ENCODE peak calls at places on chromosomes 5 and 9, in ten cellular contexts. Z is PC-3; D is keratinocyte; H is A549; I is left lung; S is cardiac muscle cell; W is pancreas; G is CD8-positive, alpha-beta memory T cell; J is heart left ventricle; C is PC-9. Q is an unnamed sample.

GRCh38 chr5:133778636-133779035 is 166.3 kb upstream of the FSTL4 start:
- DNase-seq in Z (no peak), D (no peak), H (no peak), I (no peak), S (no peak), W (no peak), G (no peak), J (no peak), C (no peak), Q (no peak)

GRCh38 chr5:115842089-115842881 is 550 bp downstream of the AP3S1 start:
- DNase-seq in Z (peak), D (no peak), H (peak), I (no peak), S (peak), W (no peak), G (no peak), J (peak), C (no peak), Q (no peak)

GRCh38 chr5:133741818-133742355 is 129.5 kb upstream of the FSTL4 start:
- DNase-seq in Z (no peak), D (no peak), H (no peak), I (no peak), S (no peak), W (no peak), G (no peak), J (no peak), C (no peak), Q (no peak)

GRCh38 chr5:181051841-181052525 is 11.9 kb downstream of the BTNL9 start:
- DNase-seq in Z (no peak), D (no peak), H (no peak), I (no peak), S (no peak), W (no peak), G (no peak), J (no peak), C (no peak), Q (no peak)

GRCh38 chr9:118170032-118170955 is 466.1 kb downstream of the TLR4 start:
- DNase-seq in Z (peak), D (no peak), H (peak), I (no peak), S (peak), W (no peak), G (no peak), J (peak), C (peak), Q (peak)

GRCh38 chr9:91120200-91120599 is 241.5 kb downstream of the AUH start:
- DNase-seq in Z (no peak), D (no peak), H (no peak), I (no peak), S (no peak), W (no peak), G (no peak), J (no peak), C (no peak), Q (no peak)

GRCh38 chr5:77636423-77637169 is 1.9 kb downstream of the OTP start:
- DNase-seq in Z (no peak), D (no peak), H (no peak), I (no peak), S (no peak), W (no peak), G (no peak), J (no peak), C (no peak), Q (no peak)

GRCh38 chr5:144141581-144141980 is 28.9 kb downstream of the YIPF5 start:
- DNase-seq in Z (no peak), D (no peak), H (no peak), I (no peak), S (no peak), W (no peak), G (no peak), J (no peak), C (no peak), Q (no peak)

GRCh38 chr9:106717686-106718085 is 145.3 kb upstream of the ZNF462 start:
- DNase-seq in Z (peak), D (peak), H (no peak), I (peak), S (peak), W (no peak), G (no peak), J (no peak), C (peak), Q (no peak)

GRCh38 chr5:91541696-91542095 is 158.6 kb upstream of the ARRDC3 start:
- DNase-seq in Z (peak), D (no peak), H (peak), I (no peak), S (no peak), W (no peak), G (no peak), J (no peak), C (no peak), Q (no peak)

GRCh38 chr5:95735436-95735835 is 4.3 kb downstream of the RHOBTB3 start:
- DNase-seq in Z (peak), D (no peak), H (no peak), I (no peak), S (no peak), W (no peak), G (no peak), J (no peak), C (no peak), Q (no peak)

GRCh38 chr5:177496111-177497010 is 1.0 kb downstream of the PDLIM7 start:
- DNase-seq in Z (peak), D (peak), H (peak), I (peak), S (peak), W (peak), G (no peak), J (peak), C (peak), Q (no peak)

GRCh38 chr5:1410156-1411014 is 34.9 kb downstream of the SLC6A3 start:
- DNase-seq in Z (no peak), D (no peak), H (no peak), I (no peak), S (no peak), W (no peak), G (no peak), J (peak), C (no peak), Q (no peak)

GRCh38 chr5:154309361-154309725 is 118.8 kb downstream of the GALNT10 start:
- DNase-seq in Z (no peak), D (no peak), H (no peak), I (no peak), S (no peak), W (no peak), G (no peak), J (no peak), C (no peak), Q (no peak)

GRCh38 chr9:89808801-89809200 is 204.0 kb downstream of the GADD45G start:
- DNase-seq in Z (no peak), D (no peak), H (no peak), I (no peak), S (no peak), W (no peak), G (no peak), J (no peak), C (no peak), Q (no peak)

GRCh38 chr5:77143998-77144836 is 57.1 kb upstream of the ZBED3 start:
- DNase-seq in Z (peak), D (no peak), H (peak), I (peak), S (peak), W (peak), G (no peak), J (peak), C (peak), Q (peak)

GRCh38 chr5:88144219-88145040 is 124.2 kb downstream of the TMEM161B start:
- DNase-seq in Z (no peak), D (no peak), H (no peak), I (no peak), S (peak), W (no peak), G (no peak), J (no peak), C (no peak), Q (peak)

GRCh38 chr5:92907914-92908606 is 673.0 kb downstream of the NR2F1-AS1 start:
- DNase-seq in Z (no peak), D (no peak), H (no peak), I (no peak), S (peak), W (no peak), G (no peak), J (no peak), C (no peak), Q (no peak)

GRCh38 chr9:95057121-95057520 is 260.4 kb downstream of the FANCC start:
- DNase-seq in Z (no peak), D (no peak), H (no peak), I (no peak), S (no peak), W (no peak), G (no peak), J (no peak), C (no peak), Q (peak)

GRCh38 chr5:169695025-169695625 is 58.0 kb downstream of the DOCK2 start:
- DNase-seq in Z (peak), D (no peak), H (no peak), I (no peak), S (no peak), W (no peak), G (no peak), J (no peak), C (no peak), Q (no peak)

GRCh38 chr5:41852293-41852692 is 17.9 kb downstream of the OXCT1 start:
- DNase-seq in Z (no peak), D (no peak), H (no peak), I (no peak), S (no peak), W (no peak), G (no peak), J (no peak), C (no peak), Q (no peak)

GRCh38 chr9:129405831-129406220 is 215.1 kb downstream of the C9orf50 start:
- DNase-seq in Z (no peak), D (no peak), H (no peak), I (no peak), S (no peak), W (no peak), G (no peak), J (no peak), C (no peak), Q (no peak)

GRCh38 chr9:4584636-4585035 is 77.5 kb upstream of the PLPP6 start:
- DNase-seq in Z (no peak), D (no peak), H (no peak), I (no peak), S (no peak), W (no peak), G (no peak), J (no peak), C (no peak), Q (no peak)

GRCh38 chr9:113737414-113738271 is 138.5 kb upstream of the ZNF618 start:
- DNase-seq in Z (peak), D (no peak), H (peak), I (no peak), S (peak), W (peak), G (no peak), J (no peak), C (peak), Q (no peak)

GRCh38 chr5:157476699-157477408 is 16.8 kb downstream of the NIPAL4 start:
- DNase-seq in Z (peak), D (no peak), H (peak), I (no peak), S (peak), W (no peak), G (no peak), J (no peak), C (peak), Q (no peak)

GRCh38 chr9:935348-935965 is 41.0 kb upstream of the DMRT3 start:
- DNase-seq in Z (peak), D (peak), H (no peak), I (no peak), S (peak), W (no peak), G (no peak), J (no peak), C (peak), Q (no peak)

GRCh38 chr9:36213387-36213786 is 22.7 kb downstream of the CLTA start:
- DNase-seq in Z (no peak), D (no peak), H (no peak), I (no peak), S (no peak), W (no peak), G (no peak), J (no peak), C (no peak), Q (no peak)

GRCh38 chr9:80922544-80922943 is 766.8 kb downstream of the TLE1 start:
- DNase-seq in Z (no peak), D (no peak), H (no peak), I (no peak), S (no peak), W (no peak), G (no peak), J (no peak), C (no peak), Q (no peak)

DNA sequence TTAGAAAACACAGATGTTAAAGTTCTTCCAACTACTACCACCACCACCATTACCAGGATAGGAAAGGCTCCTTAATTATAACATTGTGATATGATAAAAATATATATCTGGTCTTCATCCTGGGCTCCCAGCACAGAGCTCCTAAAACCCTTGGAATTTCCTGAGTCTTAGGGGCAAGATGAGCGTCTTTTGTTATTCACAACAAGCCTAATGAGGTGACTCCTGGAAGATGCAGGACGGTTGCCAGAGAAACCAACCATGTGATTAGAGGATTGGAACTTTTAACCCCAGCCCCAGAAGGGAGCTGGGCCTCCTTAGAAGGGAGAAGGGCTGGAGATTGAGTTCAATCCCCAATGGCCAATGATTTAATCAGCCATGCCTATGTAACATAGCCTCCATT is 148.0 kb upstream of the ADRA1B start:
- DNase-seq in Z (no peak), D (no peak), H (no peak), I (no peak), S (no peak), W (no peak), G (no peak), J (no peak), C (no peak), Q (no peak)
- H3K27ac ChIP-seq in Z (no peak), D (no peak), H (no peak), I (no peak), S (no peak), W (no peak), G (no peak), J (no peak), C (no peak), Q (no peak)

GRCh38 chr9:112132356-112132755 is 42.7 kb downstream of the SUSD1 start:
- DNase-seq in Z (no peak), D (no peak), H (no peak), I (no peak), S (no peak), W (no peak), G (no peak), J (no peak), C (no peak), Q (no peak)

GRCh38 chr9:112127281-112127680 is 47.8 kb downstream of the SUSD1 start:
- DNase-seq in Z (no peak), D (no peak), H (no peak), I (no peak), S (no peak), W (no peak), G (no peak), J (no peak), C (no peak), Q (no peak)

GRCh38 chr9:112130347-112130746 is 44.8 kb downstream of the SUSD1 start:
- DNase-seq in Z (no peak), D (no peak), H (no peak), I (no peak), S (no peak), W (no peak), G (no peak), J (no peak), C (no peak), Q (no peak)

GRCh38 chr9:112130997-112131396 is 44.1 kb downstream of the SUSD1 start:
- DNase-seq in Z (no peak), D (no peak), H (no peak), I (no peak), S (peak), W (no peak), G (no peak), J (no peak), C (no peak), Q (no peak)

DNA sequence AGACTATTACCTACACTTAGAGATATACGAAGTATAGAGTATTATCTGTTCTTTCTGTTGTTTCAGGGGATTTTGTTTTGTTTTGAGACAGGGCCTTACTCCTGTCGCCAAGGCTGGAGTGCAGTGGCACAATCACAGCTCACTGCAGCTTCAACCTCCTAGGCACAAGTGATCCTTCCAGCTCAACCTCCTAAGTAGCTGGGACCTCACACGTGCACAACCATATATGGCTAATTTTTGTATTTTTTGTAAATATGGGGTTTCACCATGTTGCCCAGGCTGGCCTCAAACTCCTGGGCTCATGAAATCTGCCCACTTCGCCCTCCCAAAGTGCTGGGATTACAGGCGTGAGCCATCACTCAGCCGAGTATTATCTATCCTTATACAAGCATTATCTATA is 45.9 kb downstream of the SUSD1 start:
- DNase-seq in Z (no peak), D (no peak), H (no peak), I (no peak), S (no peak), W (no peak), G (no peak), J (no peak), C (no peak), Q (no peak)
- H3K27ac ChIP-seq in Z (no peak), D (no peak), H (peak), I (no peak), S (no peak), W (no peak), G (no peak), J (no peak), C (no peak), Q (no peak)

GRCh38 chr5:151620463-151620844 is 29.3 kb upstream of the FAT2 start:
- DNase-seq in Z (peak), D (no peak), H (no peak), I (no peak), S (no peak), W (no peak), G (no peak), J (no peak), C (no peak), Q (no peak)
- H3K27ac ChIP-seq in Z (no peak), D (peak), H (no peak), I (no peak), S (no peak), W (no peak), G (no peak), J (no peak), C (no peak), Q (no peak)

GRCh38 chr5:6377582-6378127 is 692 bp downstream of the MED10 start:
- DNase-seq in Z (no peak), D (no peak), H (no peak), I (no peak), S (no peak), W (no peak), G (no peak), J (no peak), C (no peak), Q (no peak)

GRCh38 chr5:6379246-6379645 is 899 bp upstream of the MED10 start:
- DNase-seq in Z (no peak), D (no peak), H (no peak), I (no peak), S (no peak), W (no peak), G (no peak), J (no peak), C (no peak), Q (no peak)

GRCh38 chr5:6373081-6373846 is 5.1 kb downstream of the MED10 start:
- DNase-seq in Z (no peak), D (no peak), H (no peak), I (no peak), S (no peak), W (no peak), G (no peak), J (no peak), C (no peak), Q (no peak)

GRCh38 chr5:6378128-6379023 is at the start of gene MED10:
- DNase-seq in Z (peak), D (peak), H (peak), I (peak), S (peak), W (peak), G (peak), J (peak), C (peak), Q (peak)

DNA sequence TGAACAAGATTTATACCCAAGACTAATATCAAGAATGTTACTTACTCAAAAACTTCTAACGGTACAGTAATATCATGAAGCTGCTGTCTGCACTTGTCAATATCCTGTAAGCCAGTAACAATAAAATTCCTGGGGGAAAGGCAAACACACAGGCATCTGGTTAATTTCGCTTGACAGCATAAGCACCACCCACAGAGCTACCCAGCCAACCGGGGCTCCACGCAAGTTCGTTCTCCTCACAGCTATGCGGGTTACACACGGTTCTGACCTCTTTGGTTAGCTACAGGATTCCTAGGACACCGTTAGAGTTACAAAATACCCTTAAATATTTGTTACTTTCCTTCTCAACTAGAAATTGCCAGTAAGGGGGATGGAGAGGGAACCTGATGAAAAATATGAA is 1.2 kb downstream of the MED10 start:
- DNase-seq in Z (peak), D (no peak), H (no peak), I (no peak), S (no peak), W (no peak), G (no peak), J (no peak), C (no peak), Q (no peak)
- H3K27ac ChIP-seq in Z (no peak), D (no peak), H (peak), I (no peak), S (peak), W (no peak), G (peak), J (no peak), C (no peak), Q (no peak)

GRCh38 chr5:150066901-150067396 is 19.4 kb downstream of the CSF1R start:
- DNase-seq in Z (peak), D (no peak), H (no peak), I (peak), S (no peak), W (no peak), G (no peak), J (no peak), C (no peak), Q (no peak)
- H3K27ac ChIP-seq in Z (no peak), D (no peak), H (peak), I (peak), S (no peak), W (no peak), G (no peak), J (peak), C (no peak), Q (no peak)

DNA sequence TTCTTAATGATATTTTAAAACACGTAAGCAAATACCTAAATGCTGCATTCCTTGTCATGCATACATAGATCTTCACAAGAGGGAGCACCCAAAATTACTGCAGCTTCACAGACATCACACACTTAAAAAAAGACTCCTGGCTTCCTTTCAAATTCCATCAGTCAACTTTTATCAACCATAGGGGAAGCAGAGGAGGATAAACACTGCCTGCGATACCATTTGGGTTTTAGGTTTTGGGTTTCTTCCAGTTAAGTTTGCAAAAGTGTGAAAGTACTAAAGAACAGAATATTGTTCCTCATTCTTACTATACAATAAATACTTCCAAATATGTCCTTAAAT is 104.2 kb downstream of the EFNA5 start:
- DNase-seq in Z (no peak), D (no peak), H (no peak), I (no peak), S (no peak), W (no peak), G (no peak), J (no peak), C (no peak), Q (no peak)
- H3K27ac ChIP-seq in Z (no peak), D (no peak), H (peak), I (no peak), S (peak), W (no peak), G (no peak), J (peak), C (peak), Q (no peak)

Q was measured in substantia nigra.